ENCODE peak calls at places on chromosomes 7 and 10, in nine cellular contexts. One of them, this sample, is unnamed. For H3K27me3, the result is how much of the 10 kb centered on the place peaks cover.

GRCh38 chr7:76315372-76315771 is 12.9 kb downstream of the HSPB1 start:
- DNase-seq in right lobe of liver: no peak
- DNase-seq in endodermal cell: no peak
- DNase-seq in bronchial epithelial cell: no peak
- DNase-seq in transverse colon: peak
- DNase-seq in ascending aorta: no peak
- DNase-seq in IMR-90: no peak
- DNase-seq in H9: no peak
- DNase-seq in CD8-positive, alpha-beta T cell: no peak
- DNase-seq in this sample: no peak

GRCh38 chr10:34644245-34644644 is 170.9 kb downstream of the PARD3 start:
- DNase-seq in right lobe of liver: no peak
- DNase-seq in endodermal cell: peak
- DNase-seq in bronchial epithelial cell: no peak
- DNase-seq in transverse colon: no peak
- DNase-seq in ascending aorta: no peak
- DNase-seq in IMR-90: no peak
- DNase-seq in H9: no peak
- DNase-seq in CD8-positive, alpha-beta T cell: no peak
- DNase-seq in this sample: peak

GRCh38 chr7:55550010-55550409 is 22.3 kb downstream of the VOPP1 start:
- DNase-seq in right lobe of liver: peak
- DNase-seq in endodermal cell: peak
- DNase-seq in bronchial epithelial cell: no peak
- DNase-seq in transverse colon: peak
- DNase-seq in ascending aorta: no peak
- DNase-seq in IMR-90: no peak
- DNase-seq in H9: no peak
- DNase-seq in CD8-positive, alpha-beta T cell: no peak
- DNase-seq in this sample: no peak

GRCh38 chr7:138125119-138125518 is 48.9 kb downstream of the AKR1D1 start:
- DNase-seq in right lobe of liver: no peak
- DNase-seq in endodermal cell: no peak
- DNase-seq in bronchial epithelial cell: peak
- DNase-seq in transverse colon: no peak
- DNase-seq in ascending aorta: no peak
- DNase-seq in IMR-90: no peak
- DNase-seq in H9: no peak
- DNase-seq in CD8-positive, alpha-beta T cell: no peak
- DNase-seq in this sample: no peak

GRCh38 chr10:34721201-34721840 is 93.8 kb downstream of the PARD3 start:
- DNase-seq in right lobe of liver: no peak
- DNase-seq in endodermal cell: no peak
- DNase-seq in bronchial epithelial cell: peak
- DNase-seq in transverse colon: no peak
- DNase-seq in ascending aorta: no peak
- DNase-seq in IMR-90: peak
- DNase-seq in H9: no peak
- DNase-seq in CD8-positive, alpha-beta T cell: no peak
- DNase-seq in this sample: no peak

GRCh38 chr10:129940617-129941198 is 23.4 kb downstream of the EBF3 start:
- DNase-seq in right lobe of liver: no peak
- DNase-seq in endodermal cell: no peak
- DNase-seq in bronchial epithelial cell: no peak
- DNase-seq in transverse colon: no peak
- DNase-seq in ascending aorta: no peak
- DNase-seq in IMR-90: no peak
- DNase-seq in H9: no peak
- DNase-seq in CD8-positive, alpha-beta T cell: no peak
- DNase-seq in this sample: no peak

GRCh38 chr7:116686812-116687419 is 14.9 kb downstream of the MET start:
- DNase-seq in right lobe of liver: no peak
- DNase-seq in endodermal cell: no peak
- DNase-seq in bronchial epithelial cell: no peak
- DNase-seq in transverse colon: no peak
- DNase-seq in ascending aorta: no peak
- DNase-seq in IMR-90: no peak
- DNase-seq in H9: no peak
- DNase-seq in CD8-positive, alpha-beta T cell: no peak
- DNase-seq in this sample: no peak

GRCh38 chr7:55246181-55246580 is 119.0 kb upstream of the LANCL2 start:
- DNase-seq in right lobe of liver: no peak
- DNase-seq in endodermal cell: no peak
- DNase-seq in bronchial epithelial cell: peak
- DNase-seq in transverse colon: no peak
- DNase-seq in ascending aorta: no peak
- DNase-seq in IMR-90: peak
- DNase-seq in H9: no peak
- DNase-seq in CD8-positive, alpha-beta T cell: no peak
- DNase-seq in this sample: no peak

GRCh38 chr10:34858003-34858402 is 42.9 kb upstream of the PARD3 start:
- DNase-seq in right lobe of liver: no peak
- DNase-seq in endodermal cell: no peak
- DNase-seq in bronchial epithelial cell: no peak
- DNase-seq in transverse colon: no peak
- DNase-seq in ascending aorta: no peak
- DNase-seq in IMR-90: no peak
- DNase-seq in H9: no peak
- DNase-seq in CD8-positive, alpha-beta T cell: no peak
- DNase-seq in this sample: no peak

GRCh38 chr7:49776994-49777393 is 3.6 kb downstream of the VWC2 start:
- DNase-seq in right lobe of liver: no peak
- DNase-seq in endodermal cell: peak
- DNase-seq in bronchial epithelial cell: peak
- DNase-seq in transverse colon: peak
- DNase-seq in ascending aorta: no peak
- DNase-seq in IMR-90: no peak
- DNase-seq in H9: peak
- DNase-seq in CD8-positive, alpha-beta T cell: no peak
- DNase-seq in this sample: peak
- TF ChIP-seq CTCF in right lobe of liver: no peak
- TF ChIP-seq CTCF in endodermal cell: peak
- TF ChIP-seq CTCF in bronchial epithelial cell: peak
- TF ChIP-seq CTCF in transverse colon: no peak
- TF ChIP-seq CTCF in ascending aorta: no peak
- TF ChIP-seq CTCF in IMR-90: no peak
- TF ChIP-seq CTCF in H9: peak
- TF ChIP-seq CTCF in CD8-positive, alpha-beta T cell: no peak
- TF ChIP-seq CTCF in this sample: peak

GRCh38 chr7:83452256-83452655 is 196.7 kb downstream of the SEMA3E start:
- DNase-seq in right lobe of liver: no peak
- DNase-seq in endodermal cell: peak
- DNase-seq in bronchial epithelial cell: no peak
- DNase-seq in transverse colon: no peak
- DNase-seq in ascending aorta: no peak
- DNase-seq in IMR-90: no peak
- DNase-seq in H9: peak
- DNase-seq in CD8-positive, alpha-beta T cell: no peak
- DNase-seq in this sample: peak
- H3K27me3 ChIP-seq in right lobe of liver: under half
- H3K27me3 ChIP-seq in endodermal cell: under half
- H3K27me3 ChIP-seq in bronchial epithelial cell: under half
- H3K27me3 ChIP-seq in transverse colon: under half
- H3K27me3 ChIP-seq in ascending aorta: under half
- H3K27me3 ChIP-seq in IMR-90: under half
- H3K27me3 ChIP-seq in H9: under half
- H3K27me3 ChIP-seq in CD8-positive, alpha-beta T cell: under half
- H3K27me3 ChIP-seq in this sample: under half

GRCh38 chr7:155488483-155489127 is 30.7 kb downstream of the EN2 start:
- DNase-seq in right lobe of liver: no peak
- DNase-seq in endodermal cell: no peak
- DNase-seq in bronchial epithelial cell: no peak
- DNase-seq in transverse colon: no peak
- DNase-seq in ascending aorta: no peak
- DNase-seq in IMR-90: no peak
- DNase-seq in H9: no peak
- DNase-seq in CD8-positive, alpha-beta T cell: no peak
- DNase-seq in this sample: no peak

GRCh38 chr7:155484483-155485399 is 26.8 kb downstream of the EN2 start:
- DNase-seq in right lobe of liver: no peak
- DNase-seq in endodermal cell: peak
- DNase-seq in bronchial epithelial cell: no peak
- DNase-seq in transverse colon: no peak
- DNase-seq in ascending aorta: no peak
- DNase-seq in IMR-90: no peak
- DNase-seq in H9: no peak
- DNase-seq in CD8-positive, alpha-beta T cell: no peak
- DNase-seq in this sample: no peak

GRCh38 chr7:155487509-155488482 is 29.9 kb downstream of the EN2 start:
- DNase-seq in right lobe of liver: no peak
- DNase-seq in endodermal cell: no peak
- DNase-seq in bronchial epithelial cell: no peak
- DNase-seq in transverse colon: no peak
- DNase-seq in ascending aorta: no peak
- DNase-seq in IMR-90: no peak
- DNase-seq in H9: no peak
- DNase-seq in CD8-positive, alpha-beta T cell: no peak
- DNase-seq in this sample: no peak

GRCh38 chr7:155489158-155489840 is 31.4 kb downstream of the EN2 start:
- DNase-seq in right lobe of liver: no peak
- DNase-seq in endodermal cell: no peak
- DNase-seq in bronchial epithelial cell: no peak
- DNase-seq in transverse colon: no peak
- DNase-seq in ascending aorta: no peak
- DNase-seq in IMR-90: no peak
- DNase-seq in H9: no peak
- DNase-seq in CD8-positive, alpha-beta T cell: no peak
- DNase-seq in this sample: no peak

DNA sequence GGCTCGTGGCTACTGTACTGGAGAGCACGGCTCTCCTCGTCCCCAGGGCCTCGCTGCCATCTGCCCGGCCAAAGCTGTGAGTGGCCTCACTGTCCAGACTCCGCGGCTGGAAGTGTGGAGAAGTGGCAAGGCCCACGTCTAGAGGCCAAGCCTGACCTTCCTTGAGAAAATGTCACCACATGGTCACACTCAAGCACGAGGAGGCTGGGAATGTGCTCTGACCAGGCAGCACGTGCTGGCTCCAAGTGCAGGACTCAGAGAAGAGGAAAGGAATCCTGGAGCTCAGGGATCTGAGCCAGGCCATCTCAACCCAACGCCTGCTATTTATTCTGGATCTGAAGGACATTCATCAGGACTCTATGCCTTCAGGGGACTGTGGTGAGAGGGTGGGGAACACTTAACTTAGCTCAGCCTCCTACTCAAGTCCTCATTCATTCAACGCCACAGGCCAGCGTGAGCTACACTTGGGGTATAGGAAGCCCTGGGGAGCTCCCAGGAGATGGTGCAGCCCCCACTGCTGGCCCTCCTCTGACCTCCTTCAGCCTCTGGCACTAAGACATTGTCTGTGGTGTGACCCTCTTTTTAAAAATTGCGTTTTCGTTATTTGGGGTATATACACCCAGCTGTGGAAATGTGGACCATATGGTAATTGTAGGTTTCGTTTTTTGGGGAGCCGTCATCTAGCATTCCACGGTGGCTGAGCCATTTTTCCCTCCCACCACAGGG is 29.0 kb downstream of the EN2 start:
- DNase-seq in right lobe of liver: no peak
- DNase-seq in endodermal cell: no peak
- DNase-seq in bronchial epithelial cell: no peak
- DNase-seq in transverse colon: no peak
- DNase-seq in ascending aorta: no peak
- DNase-seq in IMR-90: no peak
- DNase-seq in H9: no peak
- DNase-seq in CD8-positive, alpha-beta T cell: no peak
- DNase-seq in this sample: no peak
- TF ChIP-seq CTCF in right lobe of liver: no peak
- TF ChIP-seq CTCF in endodermal cell: no peak
- TF ChIP-seq CTCF in bronchial epithelial cell: no peak
- TF ChIP-seq CTCF in transverse colon: no peak
- TF ChIP-seq CTCF in ascending aorta: no peak
- TF ChIP-seq CTCF in IMR-90: no peak
- TF ChIP-seq CTCF in H9: no peak
- TF ChIP-seq CTCF in CD8-positive, alpha-beta T cell: no peak
- TF ChIP-seq CTCF in this sample: no peak

DNA sequence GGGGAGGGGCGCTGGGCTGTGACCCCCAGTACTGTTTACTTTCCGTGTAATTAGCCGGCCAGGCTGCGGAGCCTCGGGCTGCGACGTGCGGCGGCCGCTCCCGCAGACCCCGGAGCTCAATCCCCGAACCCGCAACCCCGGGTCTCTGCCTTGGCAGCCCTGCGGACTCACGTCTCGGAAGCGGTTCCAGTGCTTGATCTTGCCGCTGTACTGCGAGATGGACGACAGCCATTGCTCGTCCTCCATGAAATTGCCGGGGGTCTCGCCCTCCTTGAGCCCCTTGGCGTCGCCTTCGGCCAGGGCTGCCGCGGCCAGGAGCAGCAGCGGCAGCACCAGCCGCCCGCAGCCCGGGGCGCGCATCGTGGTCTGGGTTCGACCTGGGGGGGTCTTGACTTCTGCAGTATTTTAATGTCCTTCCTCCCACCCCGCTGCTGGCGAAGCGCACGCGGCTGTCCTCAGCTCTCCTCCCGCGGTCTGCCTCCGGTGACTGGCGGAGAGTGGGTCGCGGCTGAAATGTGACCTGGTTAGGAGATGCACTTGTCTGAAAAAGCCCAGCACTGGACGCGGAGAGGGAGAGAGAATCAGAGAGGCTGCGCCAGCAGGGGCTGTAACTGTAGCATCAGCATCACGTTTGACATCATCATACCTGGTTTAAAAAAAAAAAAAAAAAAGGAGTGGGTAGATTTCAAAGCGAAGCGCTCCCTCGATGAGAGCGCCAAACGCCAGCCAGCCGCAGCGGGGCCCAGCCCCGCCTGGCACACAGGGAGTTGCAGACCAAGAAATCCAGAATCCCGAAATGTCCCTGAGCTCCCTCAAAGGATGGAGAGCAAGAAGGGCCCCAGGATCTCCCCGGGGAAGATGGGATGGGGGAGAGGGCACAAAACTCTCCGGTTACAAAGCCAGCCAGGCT is at the start of gene SPOCK2:
- DNase-seq in right lobe of liver: no peak
- DNase-seq in endodermal cell: peak
- DNase-seq in bronchial epithelial cell: peak
- DNase-seq in transverse colon: peak
- DNase-seq in ascending aorta: no peak
- DNase-seq in IMR-90: no peak
- DNase-seq in H9: no peak
- DNase-seq in CD8-positive, alpha-beta T cell: peak
- DNase-seq in this sample: no peak
- H3K27me3 ChIP-seq in right lobe of liver: under half
- H3K27me3 ChIP-seq in endodermal cell: half or more
- H3K27me3 ChIP-seq in bronchial epithelial cell: under half
- H3K27me3 ChIP-seq in transverse colon: under half
- H3K27me3 ChIP-seq in ascending aorta: under half
- H3K27me3 ChIP-seq in IMR-90: half or more
- H3K27me3 ChIP-seq in H9: under half
- H3K27me3 ChIP-seq in CD8-positive, alpha-beta T cell: under half
- H3K27me3 ChIP-seq in this sample: under half

GRCh38 chr7:2063562-2064360 is 169.0 kb downstream of the MAD1L1 start:
- DNase-seq in right lobe of liver: no peak
- DNase-seq in endodermal cell: no peak
- DNase-seq in bronchial epithelial cell: peak
- DNase-seq in transverse colon: peak
- DNase-seq in ascending aorta: no peak
- DNase-seq in IMR-90: peak
- DNase-seq in H9: no peak
- DNase-seq in CD8-positive, alpha-beta T cell: no peak
- DNase-seq in this sample: peak
- TF ChIP-seq CTCF in right lobe of liver: no peak
- TF ChIP-seq CTCF in endodermal cell: peak
- TF ChIP-seq CTCF in bronchial epithelial cell: peak
- TF ChIP-seq CTCF in transverse colon: no peak
- TF ChIP-seq CTCF in ascending aorta: no peak
- TF ChIP-seq CTCF in IMR-90: peak
- TF ChIP-seq CTCF in H9: peak
- TF ChIP-seq CTCF in CD8-positive, alpha-beta T cell: no peak
- TF ChIP-seq CTCF in this sample: peak

This sample was measured in WERI-Rb-1.